ENCODE peak calls at places on chromosomes 16 and 17, in five cellular contexts. X is GM19239; I is NCI-H510A; Y is AG09309; G is stimulated activated CD8-positive, alpha-beta memory T cell treated with anti-CD3 and anti-CD28 coated beads, Interleukin-12 subunit alpha, Interleukin-12 subunit beta, amount 100 ng/mL, for 4 hours. Z is an unnamed sample.

GRCh38 chr16:84507011-84507982 is 2.8 kb upstream of the MEAK7 start:
- DNase-seq in X (no peak), I (no peak), Y (no peak), G (no peak), Z (no peak)

GRCh38 chr17:73657473-73658116 is 13.3 kb upstream of the SDK2 start:
- DNase-seq in X (no peak), I (peak; percentile 64), Y (no peak), G (no peak), Z (no peak)

GRCh38 chr17:72349011-72349410 is 228.2 kb downstream of the SOX9 start:
- DNase-seq in X (no peak), I (no peak), Y (no peak), G (no peak), Z (no peak)

GRCh38 chr17:64769712-64770111 is 107.6 kb upstream of the SMURF2 start:
- DNase-seq in X (no peak), I (no peak), Y (no peak), G (no peak), Z (no peak)

GRCh38 chr16:53282975-53283946 is 151.0 kb upstream of the RBL2 start:
- DNase-seq in X (no peak), I (peak; percentile 2), Y (peak; percentile 23), G (no peak), Z (no peak)

GRCh38 chr17:64507418-64507766 is 615 bp downstream of the CEP95 start:
- DNase-seq in X (peak; percentile 22), I (peak; percentile 32), Y (peak; percentile 43), G (no peak), Z (peak; percentile 59)

GRCh38 chr17:39921323-39921722 is 2.9 kb upstream of the GSDMB start:
- DNase-seq in X (no peak), I (no peak), Y (no peak), G (no peak), Z (no peak)

GRCh38 chr17:3647769-3648540 is 11.4 kb downstream of the CTNS start:
- DNase-seq in X (no peak), I (no peak), Y (no peak), G (no peak), Z (peak; percentile 15)

GRCh38 chr17:62680541-62681052 is 53.1 kb downstream of the MRC2 start:
- DNase-seq in X (no peak), I (no peak), Y (no peak), G (no peak), Z (no peak)

GRCh38 chr17:33647976-33648375 is 354.9 kb upstream of the ASIC2 start:
- DNase-seq in X (no peak), I (no peak), Y (no peak), G (no peak), Z (no peak)

GRCh38 chr17:1709403-1709891 is 730 bp downstream of the TLCD2 start:
- DNase-seq in X (no peak), I (no peak), Y (no peak), G (no peak), Z (no peak)

GRCh38 chr17:55451203-55451641 is 29.6 kb upstream of the MMD start:
- DNase-seq in X (no peak), I (no peak), Y (no peak), G (no peak), Z (no peak)

GRCh38 chr16:290015-290680 is 7.2 kb downstream of the PDIA2 start:
- DNase-seq in X (no peak), I (no peak), Y (no peak), G (no peak), Z (no peak)

GRCh38 chr16:57235128-57236092 is 9.6 kb upstream of the ARL2BP start:
- DNase-seq in X (no peak), I (peak; percentile 26), Y (no peak), G (no peak), Z (no peak)

GRCh38 chr17:43140396-43141332 is 15.5 kb upstream of the BRCA1 start:
- DNase-seq in X (no peak), I (no peak), Y (no peak), G (no peak), Z (no peak)

GRCh38 chr17:32519769-32520701 is 33.2 kb downstream of the CDK5R1 start:
- DNase-seq in X (no peak), I (peak; percentile 64), Y (no peak), G (no peak), Z (peak; percentile 53)

GRCh38 chr17:21034350-21035235 is 8.2 kb downstream of the USP22 start:
- DNase-seq in X (no peak), I (no peak), Y (no peak), G (no peak), Z (peak; percentile 53)

GRCh38 chr17:21460358-21460757 is 84.2 kb downstream of the KCNJ12 start:
- DNase-seq in X (no peak), I (no peak), Y (peak; percentile 8), G (no peak), Z (no peak)